ENCODE peak calls at places on chromosomes 5 and 9, in five cellular contexts. G is GM12892, X is HCT116, S is GM23338, J is prostate gland. B is an unnamed sample.

GRCh38 chr5:125489146-125489545 is 742.7 kb upstream of the ZNF608 start:
- DNase-seq in G (no peak), X (no peak), S (no peak), J (no peak), B (no peak)

GRCh38 chr9:107361816-107362215 is 78.7 kb downstream of the RAD23B start:
- DNase-seq in G (no peak), X (no peak), S (no peak), J (no peak), B (no peak)

GRCh38 chr5:72007336-72008111 is 99.8 kb upstream of the MAP1B start:
- DNase-seq in G (no peak), X (no peak), S (no peak), J (no peak), B (no peak)

GRCh38 chr5:72658767-72659540 is 151.7 kb upstream of the ZNF366 start:
- DNase-seq in G (no peak), X (no peak), S (no peak), J (no peak), B (no peak)

GRCh38 chr5:34998058-34998789 is 49.5 kb downstream of the AGXT2 start:
- DNase-seq in G (no peak), X (no peak), S (no peak), J (no peak), B (no peak)

GRCh38 chr9:83937861-83938455 is 16.7 kb upstream of the KIF27 start:
- DNase-seq in G (peak; percentile 13), X (peak; percentile 62), S (peak; percentile 94), J (peak; percentile 25), B (peak; percentile 61)

GRCh38 chr5:158320178-158320674 is 461.3 kb upstream of the CLINT1 start:
- DNase-seq in G (no peak), X (no peak), S (no peak), J (no peak), B (no peak)

GRCh38 chr9:130271473-130271872 is 5.9 kb downstream of the HMCN2 start:
- DNase-seq in G (no peak), X (no peak), S (no peak), J (no peak), B (no peak)

GRCh38 chr9:75471549-75472114 is 383.3 kb downstream of the OSTF1 start:
- DNase-seq in G (no peak), X (no peak), S (peak; percentile 44), J (no peak), B (no peak)

GRCh38 chr5:30650311-30650710 is 543.2 kb upstream of the CDH6 start:
- DNase-seq in G (no peak), X (no peak), S (peak; percentile 24), J (no peak), B (no peak)

GRCh38 chr9:117265253-117265652 is 149.6 kb downstream of the ASTN2 start:
- DNase-seq in G (no peak), X (no peak), S (no peak), J (no peak), B (no peak)

GRCh38 chr5:53469946-53470687 is 10.3 kb upstream of the FST start:
- DNase-seq in G (no peak), X (no peak), S (no peak), J (no peak), B (peak; percentile 32)

GRCh38 chr5:53779541-53779981 is 219.1 kb downstream of the NDUFS4 start:
- DNase-seq in G (no peak), X (no peak), S (no peak), J (no peak), B (no peak)

GRCh38 chr5:178129296-178129695 is 1.5 kb upstream of the RMND5B start:
- DNase-seq in G (no peak), X (no peak), S (no peak), J (no peak), B (no peak)

GRCh38 chr9:101445353-101446029 is 9.9 kb upstream of the ALDOB start:
- DNase-seq in G (no peak), X (no peak), S (no peak), J (no peak), B (no peak)

GRCh38 chr9:31030741-31031202 is 1353.7 kb upstream of the ACO1 start:
- DNase-seq in G (no peak), X (no peak), S (peak; percentile 70), J (no peak), B (no peak)

GRCh38 chr5:141507387-141508091 is 18.7 kb downstream of the PCDHGC5 start:
- DNase-seq in G (peak; percentile 52), X (no peak), S (no peak), J (no peak), B (peak; percentile 6)

GRCh38 chr5:134575316-134575715 is 49.8 kb downstream of the JADE2 start:
- DNase-seq in G (no peak), X (no peak), S (no peak), J (no peak), B (no peak)

GRCh38 chr5:34695275-34696032 is 39.3 kb downstream of the RAI14 start:
- DNase-seq in G (no peak), X (no peak), S (no peak), J (no peak), B (no peak)

GRCh38 chr5:7474821-7475403 is 79.0 kb downstream of the ADCY2 start:
- DNase-seq in G (no peak), X (no peak), S (peak; percentile 47), J (no peak), B (no peak)

GRCh38 chr5:96176022-96176421 is 214.4 kb upstream of the ELL2 start:
- DNase-seq in G (no peak), X (no peak), S (no peak), J (no peak), B (no peak)

GRCh38 chr5:58274199-58274598 is 185.7 kb downstream of the PLK2 start:
- DNase-seq in G (no peak), X (no peak), S (no peak), J (no peak), B (no peak)

GRCh38 chr5:65034782-65035181 is 266.1 kb downstream of the CWC27 start:
- DNase-seq in G (peak; percentile 14), X (no peak), S (peak; percentile 67), J (no peak), B (no peak)

GRCh38 chr9:137757613-137758029 is 120.0 kb upstream of the CACNA1B start:
- DNase-seq in G (no peak), X (peak; percentile 19), S (no peak), J (no peak), B (no peak)

GRCh38 chr5:159459951-159460538 is 129.8 kb upstream of the IL12B start:
- DNase-seq in G (no peak), X (no peak), S (no peak), J (no peak), B (peak; percentile 33)

DNA sequence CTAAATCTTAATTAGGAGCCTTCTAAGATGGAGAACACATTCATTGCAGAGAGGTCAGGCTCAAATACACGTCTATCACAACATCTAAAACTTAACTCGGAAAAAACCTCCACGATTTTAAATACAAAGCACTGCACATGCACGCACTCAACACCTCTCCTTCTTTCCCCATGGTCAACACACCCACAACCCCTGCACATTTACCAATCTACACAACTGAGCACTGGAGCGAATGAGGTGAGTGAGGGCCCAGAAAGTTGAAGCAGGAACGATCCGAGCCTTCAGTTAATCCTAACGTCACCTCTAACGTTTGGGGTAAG is 278 bp upstream of the NIPSNAP3A start:
- DNase-seq in G (no peak), X (no peak), S (no peak), J (no peak), B (no peak)
- TF ChIP-seq POLR2AphosphoS5 in G (no peak), X (no peak), S (no peak), J (no peak), B (no peak)

GRCh38 chr5:61450880-61451279 is 118.8 kb downstream of the ZSWIM6 start:
- DNase-seq in G (no peak), X (peak; percentile 51), S (no peak), J (peak; percentile 19), B (no peak)

GRCh38 chr5:61447780-61448495 is 115.9 kb downstream of the ZSWIM6 start:
- DNase-seq in G (no peak), X (no peak), S (no peak), J (no peak), B (no peak)

GRCh38 chr5:61450170-61450815 is 118.2 kb downstream of the ZSWIM6 start:
- DNase-seq in G (no peak), X (peak; percentile 73), S (no peak), J (no peak), B (no peak)

GRCh38 chr5:61455179-61456006 is 123.3 kb downstream of the ZSWIM6 start:
- DNase-seq in G (no peak), X (no peak), S (peak; percentile 32), J (no peak), B (no peak)

DNA sequence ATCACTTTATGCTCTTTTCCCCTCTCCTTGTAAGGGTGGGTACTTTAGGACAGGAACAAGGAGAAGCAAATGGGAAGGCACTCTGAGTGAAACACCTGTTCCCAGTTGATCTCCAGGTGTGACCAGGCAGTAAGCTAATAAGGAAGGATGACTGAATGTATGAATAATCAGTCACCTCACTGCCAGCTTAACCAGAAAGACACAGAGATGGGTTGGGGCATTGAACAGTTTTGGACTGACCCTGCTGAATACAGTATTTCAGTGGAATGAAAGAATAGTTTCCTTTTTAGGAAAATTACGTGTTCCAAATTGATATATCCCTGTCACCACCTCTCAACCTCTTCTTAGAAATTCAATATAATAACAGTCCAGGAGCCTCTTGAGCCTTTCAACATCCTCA is 117.7 kb downstream of the ZSWIM6 start:
- DNase-seq in G (no peak), X (peak; percentile 35), S (no peak), J (no peak), B (no peak)
- TF ChIP-seq POLR2AphosphoS5 in G (no peak), X (no peak), S (no peak), J (no peak), B (no peak)

DNA sequence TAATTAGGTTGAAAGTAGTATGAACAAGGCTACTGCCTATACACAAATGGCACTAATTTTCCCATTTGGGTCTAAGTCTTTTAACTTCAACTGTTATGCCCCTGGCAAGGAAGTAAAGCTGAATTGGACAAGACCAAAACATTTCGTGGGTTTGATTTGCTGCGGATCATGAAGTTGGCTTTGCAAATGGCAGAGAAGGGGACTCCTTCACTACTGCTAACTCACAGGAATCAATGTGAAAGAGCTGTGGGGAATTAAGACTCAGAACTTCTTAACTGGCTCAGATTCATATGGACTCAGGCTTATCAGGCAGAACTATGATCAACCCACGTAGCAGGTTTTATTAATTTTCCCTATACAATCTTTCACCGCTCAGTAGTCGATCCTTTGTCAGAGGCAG is 73.8 kb upstream of the IFNE start:
- DNase-seq in G (no peak), X (no peak), S (no peak), J (no peak), B (no peak)
- TF ChIP-seq POLR2AphosphoS5 in G (no peak), X (peak; percentile 64), S (no peak), J (no peak), B (no peak)

GRCh38 chr5:174354571-174354970 is 309.1 kb downstream of the NSG2 start:
- DNase-seq in G (no peak), X (no peak), S (no peak), J (no peak), B (no peak)

GRCh38 chr5:174356536-174356935 is 311.0 kb downstream of the NSG2 start:
- DNase-seq in G (no peak), X (no peak), S (no peak), J (no peak), B (no peak)

GRCh38 chr5:174355208-174355612 is 309.7 kb downstream of the NSG2 start:
- DNase-seq in G (no peak), X (no peak), S (no peak), J (no peak), B (peak; percentile 12)

GRCh38 chr5:174355995-174356394 is 310.5 kb downstream of the NSG2 start:
- DNase-seq in G (no peak), X (no peak), S (no peak), J (no peak), B (no peak)

GRCh38 chr5:174352681-174353080 is 307.2 kb downstream of the NSG2 start:
- DNase-seq in G (no peak), X (no peak), S (no peak), J (no peak), B (no peak)
- TF ChIP-seq POLR2AphosphoS5 in G (no peak), X (no peak), S (no peak), J (no peak), B (no peak)

B was measured in HL-60.